ENCODE peak calls at places on chromosomes 12 and 14, in eight cellular contexts. L is RPMI7951; J is GM18507; E is B cell; A is bronchial epithelial cell; W is activated CD4-positive, alpha-beta T cell treated with anti-CD3 and anti-CD28 coated beads for 4 hours; Q is brain microvascular endothelial cell; S is NCI-H1105. P is an unnamed sample.

GRCh38 chr14:88551936-88552565 is 2.8 kb downstream of the PTPN21 start:
- DNase-seq in L (peak; percentile 22), J (no peak), E (no peak), A (no peak), W (no peak), Q (no peak), S (no peak), P (no peak)

GRCh38 chr12:6887460-6887859 is 14.4 kb upstream of the SPSB2 start:
- DNase-seq in L (no peak), J (no peak), E (no peak), A (no peak), W (no peak), Q (no peak), S (no peak), P (no peak)

GRCh38 chr12:3552726-3553045 is 61.7 kb downstream of the PRMT8 start:
- DNase-seq in L (no peak), J (no peak), E (no peak), A (no peak), W (no peak), Q (no peak), S (no peak), P (no peak)

GRCh38 chr14:33805593-33805992 is 145.3 kb downstream of the EGLN3 start:
- DNase-seq in L (no peak), J (no peak), E (no peak), A (no peak), W (no peak), Q (no peak), S (no peak), P (no peak)

GRCh38 chr14:91409991-91410401 is 7.6 kb downstream of the CCDC88C start:
- DNase-seq in L (no peak), J (no peak), E (no peak), A (no peak), W (peak; percentile 53), Q (no peak), S (no peak), P (no peak)

GRCh38 chr12:92702754-92703679 is at the start of gene PLEKHG7:
- DNase-seq in L (no peak), J (peak; percentile 77), E (peak; percentile 49), A (peak; percentile 41), W (no peak), Q (no peak), S (no peak), P (no peak)

GRCh38 chr14:25048170-25049126 is 1.5 kb downstream of the STXBP6 start:
- DNase-seq in L (peak; percentile 70), J (no peak), E (no peak), A (peak; percentile 48), W (no peak), Q (no peak), S (no peak), P (no peak)

GRCh38 chr14:99718031-99718810 is 34.1 kb downstream of the CYP46A1 start:
- DNase-seq in L (no peak), J (peak; percentile 53), E (no peak), A (no peak), W (no peak), Q (no peak), S (no peak), P (peak; percentile 36)

GRCh38 chr14:83463500-83464098 is 1929.9 kb upstream of the SEL1L start:
- DNase-seq in L (peak; percentile 25), J (no peak), E (no peak), A (peak; percentile 43), W (no peak), Q (peak; percentile 76), S (peak; percentile 65), P (no peak)

GRCh38 chr14:68733086-68733621 is 59.7 kb downstream of the ZFP36L1 start:
- DNase-seq in L (no peak), J (no peak), E (peak; percentile 43), A (peak; percentile 69), W (no peak), Q (no peak), S (no peak), P (no peak)

GRCh38 chr14:22332671-22333407 is 256.2 kb downstream of the DAD1 start:
- DNase-seq in L (no peak), J (no peak), E (no peak), A (no peak), W (no peak), Q (no peak), S (no peak), P (no peak)

GRCh38 chr14:58639842-58640484 is 2.2 kb downstream of the DACT1 start:
- DNase-seq in L (peak; percentile 90), J (no peak), E (no peak), A (peak; percentile 62), W (no peak), Q (peak; percentile 86), S (peak; percentile 67), P (no peak)

GRCh38 chr12:104219908-104220404 is 4.4 kb downstream of the TXNRD1 start:
- DNase-seq in L (peak; percentile 95), J (no peak), E (no peak), A (peak; percentile 99), W (peak; percentile 63), Q (peak; percentile 82), S (peak; percentile 80), P (no peak)

GRCh38 chr12:8642775-8643174 is 19.9 kb downstream of the MFAP5 start:
- DNase-seq in L (no peak), J (no peak), E (no peak), A (no peak), W (no peak), Q (no peak), S (no peak), P (no peak)

GRCh38 chr14:68662395-68662794 is 130.5 kb downstream of the ZFP36L1 start:
- DNase-seq in L (no peak), J (no peak), E (peak; percentile 13), A (no peak), W (no peak), Q (no peak), S (no peak), P (no peak)

GRCh38 chr12:109462868-109463692 is 14.0 kb downstream of the KCTD10 start:
- DNase-seq in L (peak; percentile 98), J (no peak), E (no peak), A (peak; percentile 83), W (no peak), Q (peak; percentile 94), S (no peak), P (peak; percentile 36)

GRCh38 chr12:76346798-76347420 is 1.3 kb downstream of the BBS10 start:
- DNase-seq in L (peak; percentile 68), J (no peak), E (no peak), A (peak; percentile 55), W (no peak), Q (peak; percentile 70), S (peak; percentile 1), P (no peak)

GRCh38 chr12:7444076-7444475 is at the start of gene CD163L1:
- DNase-seq in L (no peak), J (no peak), E (no peak), A (no peak), W (no peak), Q (no peak), S (no peak), P (no peak)

GRCh38 chr12:114878781-114879180 is 194.8 kb upstream of the TBX3 start:
- DNase-seq in L (no peak), J (no peak), E (no peak), A (no peak), W (no peak), Q (no peak), S (no peak), P (no peak)

P was measured in mesothelial cell of epicardium.